ENCODE peak calls at places on chromosomes 1 and 21, in seven cellular contexts. R is fibroblast of lung, K is uterus, I is WTC11, O is activated B cell treated with CpG ODN at 0.5 μM for 24 hours, C is thoracic aorta, Y is H9. S is an unnamed sample.

GRCh38 chr1:92446546-92446945 is 40.2 kb downstream of the GFI1 start:
- DNase-seq in C (no peak), O (no peak), K (no peak), I (no peak), R (peak; percentile 82), Y (no peak), S (no peak)

GRCh38 chr1:15206418-15207030 is 40.5 kb upstream of the FHAD1 start:
- DNase-seq in K (no peak), I (no peak), Y (no peak), C (no peak), R (peak; percentile 50), O (no peak), S (no peak)

GRCh38 chr21:38249256-38249655 is 7.5 kb upstream of the KCNJ15 start:
- DNase-seq in C (no peak), O (no peak), Y (no peak), K (no peak), I (no peak), R (no peak), S (no peak)

GRCh38 chr1:63622847-63623566 is 29.8 kb downstream of the PGM1 start:
- DNase-seq in C (no peak), Y (no peak), I (no peak), O (no peak), K (no peak), R (no peak), S (no peak)

GRCh38 chr1:155569988-155570592 is 7.5 kb upstream of the ASH1L start:
- DNase-seq in C (no peak), R (peak; percentile 75), I (no peak), K (no peak), Y (no peak), O (no peak), S (no peak)

GRCh38 chr21:46459356-46460112 is 843 bp downstream of the DIP2A start:
- DNase-seq in Y (peak; percentile 48), K (peak; percentile 54), C (no peak), R (peak; percentile 49), O (peak; percentile 20), I (peak; percentile 32), S (peak; percentile 62)

GRCh38 chr1:147545133-147545532 is 3.8 kb downstream of the BCL9 start:
- DNase-seq in C (no peak), I (peak; percentile 63), K (peak; percentile 28), Y (peak; percentile 66), R (peak; percentile 99), O (peak; percentile 15), S (peak; percentile 60)

GRCh38 chr1:167791281-167792209 is 69.8 kb downstream of the MPZL1 start:
- DNase-seq in Y (no peak), K (peak; percentile 89), I (no peak), C (no peak), O (no peak), R (peak; percentile 87), S (peak; percentile 29)

GRCh38 chr1:37776946-37777516 is 12.1 kb upstream of the EPHA10 start:
- DNase-seq in I (no peak), K (no peak), C (no peak), R (no peak), Y (no peak), O (no peak), S (no peak)

GRCh38 chr1:154404511-154404931 is 622 bp upstream of the IL6R start:
- DNase-seq in C (no peak), K (no peak), Y (no peak), O (no peak), R (no peak), I (no peak), S (no peak)

GRCh38 chr1:190377294-190377693 is 100.4 kb downstream of the BRINP3 start:
- DNase-seq in Y (no peak), O (no peak), I (no peak), K (no peak), C (no peak), R (no peak), S (no peak)

GRCh38 chr1:190376067-190376466 is 101.6 kb downstream of the BRINP3 start:
- DNase-seq in Y (no peak), I (no peak), O (no peak), K (no peak), C (no peak), R (no peak), S (no peak)

DNA sequence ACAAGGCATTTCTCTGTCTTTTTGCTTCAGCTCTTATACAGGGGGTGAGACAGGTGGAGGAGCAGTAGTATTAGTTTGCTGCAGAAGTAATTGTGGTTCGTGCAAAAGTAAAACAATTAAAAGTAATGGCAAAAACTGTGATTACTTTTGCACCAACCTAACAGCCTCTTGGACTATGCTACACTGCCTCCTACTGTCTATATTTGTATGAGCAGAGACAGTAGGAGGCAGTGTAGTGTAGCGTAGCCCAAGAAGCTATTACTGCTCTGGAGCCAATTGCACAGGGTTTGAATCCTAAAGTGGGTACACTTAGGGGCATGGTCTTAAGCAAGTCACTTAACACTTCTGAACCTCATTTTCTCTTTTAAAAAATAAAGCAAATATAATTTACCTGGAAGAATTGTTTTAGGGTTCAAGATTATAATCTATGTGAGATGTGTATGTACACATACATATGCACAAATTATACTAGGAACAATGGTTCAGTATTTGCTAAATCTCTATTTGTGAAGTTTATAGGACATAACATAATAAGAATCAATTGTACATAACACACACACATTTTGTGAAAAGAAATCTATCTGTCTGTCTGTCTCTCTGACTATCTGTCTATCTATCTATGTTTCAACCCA is 103.8 kb downstream of the BRINP3 start:
- DNase-seq in C (no peak), R (peak; percentile 6), K (no peak), I (no peak), O (no peak), Y (no peak), S (no peak)
- TF ChIP-seq CTCF in C (no peak), R (peak; percentile 46), K (no peak), I (peak; percentile 50), O (no peak), Y (peak; percentile 80), S (peak; percentile 10)

DNA sequence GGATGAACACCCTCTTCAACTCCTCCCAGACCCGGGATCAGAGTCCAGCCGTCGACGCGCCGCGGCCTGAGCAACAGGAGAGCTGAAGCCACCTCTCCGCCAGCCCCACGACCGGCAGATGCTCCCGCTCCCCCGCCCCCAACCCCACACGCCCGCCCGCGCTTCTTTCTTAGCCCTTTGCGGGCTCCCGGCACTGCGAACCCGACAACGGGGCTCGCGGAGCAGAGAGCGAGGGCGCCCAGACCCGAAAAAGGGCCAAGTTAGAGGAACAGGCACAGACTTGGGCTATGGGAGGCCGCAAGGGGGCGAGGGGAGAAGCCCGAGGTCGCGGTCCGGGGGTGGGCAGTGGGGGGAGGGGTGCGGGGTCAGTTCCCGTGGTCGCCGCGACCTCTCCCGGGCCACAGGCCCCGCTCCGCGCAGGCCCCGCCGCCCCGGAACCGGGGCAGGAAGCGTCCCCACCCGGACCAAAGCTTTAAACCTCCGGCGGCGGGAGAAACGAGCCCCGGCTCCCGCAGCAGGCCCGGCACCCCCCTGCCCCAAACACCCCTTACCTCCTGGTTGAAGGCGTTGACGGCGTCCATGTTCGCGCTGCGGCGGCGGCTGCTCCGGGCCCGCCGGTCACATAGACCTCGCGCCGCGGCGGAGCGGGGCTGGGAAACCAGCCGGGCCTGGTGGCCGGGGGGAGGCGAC is 661 bp downstream of the SCAF4 start:
- DNase-seq in I (peak; percentile 57), Y (peak; percentile 36), O (no peak), R (peak; percentile 39), K (peak; percentile 36), C (no peak), S (peak; percentile 40)
- TF ChIP-seq CTCF in I (no peak), Y (peak; percentile 53), O (no peak), R (no peak), K (no peak), C (no peak), S (no peak)

GRCh38 chr1:13465515-13465914 is 48.3 kb downstream of the LRRC38 start:
- DNase-seq in K (no peak), O (no peak), R (no peak), Y (no peak), I (no peak), C (no peak), S (no peak)

GRCh38 chr1:13469343-13469742 is 44.5 kb downstream of the LRRC38 start:
- DNase-seq in Y (peak; percentile 34), R (no peak), O (no peak), C (no peak), K (no peak), I (peak; percentile 11), S (no peak)
- TF ChIP-seq CTCF in Y (peak; percentile 49), R (no peak), O (no peak), C (no peak), K (no peak), I (no peak), S (no peak)

DNA sequence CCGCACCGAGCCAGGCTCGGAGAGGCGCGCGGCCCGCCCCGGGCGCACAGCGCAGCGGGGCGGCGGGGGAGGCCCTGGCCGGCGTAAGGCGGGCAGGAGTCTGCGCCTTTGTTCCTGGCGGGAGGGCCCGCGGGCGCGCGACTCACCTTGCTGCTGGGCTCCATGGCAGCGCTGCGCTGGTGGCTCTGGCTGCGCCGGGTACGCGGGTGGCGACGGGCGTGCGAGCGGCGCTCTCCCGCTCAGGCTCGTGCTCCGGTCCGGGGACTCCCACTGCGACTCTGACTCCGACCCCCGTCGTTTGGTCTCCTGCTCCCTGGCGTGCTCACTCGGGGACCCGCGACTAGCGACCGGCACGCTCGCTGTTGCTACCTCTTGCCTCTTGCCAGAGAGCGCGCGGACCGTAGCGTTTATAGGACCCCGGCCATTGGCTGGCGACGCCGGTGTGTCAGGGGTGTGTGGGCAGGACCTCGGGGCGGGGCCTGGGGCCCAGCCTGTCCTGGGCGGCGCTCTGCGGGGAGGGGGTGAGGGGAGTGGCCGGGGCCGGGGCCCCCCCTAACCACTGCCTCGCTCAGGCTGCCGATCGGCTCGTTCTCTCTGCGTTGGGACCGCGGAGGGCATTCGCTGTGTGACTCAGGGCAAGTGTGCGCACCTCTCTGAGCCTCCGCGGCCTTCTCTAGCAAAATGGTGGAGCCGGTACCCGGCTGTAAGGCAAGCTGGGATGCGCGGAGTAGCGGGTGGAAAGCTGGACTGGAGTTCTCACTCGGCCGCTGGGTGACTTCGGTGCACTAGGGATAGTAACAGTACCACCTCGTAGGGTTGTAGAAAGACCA is at the start of gene SLC2A1:
- DNase-seq in C (peak; percentile 81), Y (peak; percentile 97), K (peak; percentile 88), I (peak; percentile 96), R (peak; percentile 94), O (peak; percentile 90), S (peak; percentile 90)
- TF ChIP-seq CTCF in C (no peak), Y (no peak), K (no peak), I (no peak), R (no peak), O (no peak), S (no peak)